ENCODE peak calls at places on chromosomes 6 and 20, in eight cellular contexts. R is A549, G is ovary, C is H9, I is OCI-LY7, K is DND-41, U is GM23248, J is mesendoderm. O is an unnamed sample.

GRCh38 chr6:81450180-81450579 is 302.3 kb downstream of the TENT5A start:
- DNase-seq in U (peak; percentile 90), I (no peak), G (no peak), K (no peak), R (no peak), J (no peak), C (no peak), O (no peak)

GRCh38 chr20:41204304-41205265 is 67.2 kb downstream of the PLCG1 start:
- DNase-seq in G (no peak), R (no peak), J (no peak), K (no peak), I (no peak), C (no peak), U (no peak), O (no peak)

GRCh38 chr20:10910535-10911239 is 236.9 kb upstream of the JAG1 start:
- DNase-seq in U (no peak), C (no peak), J (no peak), R (no peak), G (no peak), K (no peak), I (no peak), O (no peak)

GRCh38 chr20:18324596-18325089 is 36.3 kb downstream of the ZNF133 start:
- DNase-seq in U (no peak), G (no peak), J (peak; percentile 24), R (no peak), I (no peak), C (no peak), K (no peak), O (no peak)

GRCh38 chr6:39118921-39119320 is 3.9 kb upstream of the SAYSD1 start:
- DNase-seq in J (no peak), C (no peak), U (no peak), G (no peak), K (no peak), R (no peak), I (no peak), O (no peak)

GRCh38 chr20:16212790-16213189 is 360.5 kb downstream of the KIF16B start:
- DNase-seq in I (no peak), G (no peak), J (no peak), R (no peak), C (no peak), K (no peak), U (no peak), O (no peak)

GRCh38 chr20:38883081-38883980 is 42.9 kb upstream of the FAM83D start:
- DNase-seq in C (no peak), G (no peak), U (peak; percentile 27), K (no peak), R (no peak), I (peak; percentile 63), J (no peak), O (no peak)

GRCh38 chr6:168045706-168046620 is 33.0 kb downstream of the FRMD1 start:
- DNase-seq in J (no peak), R (no peak), G (no peak), I (no peak), K (no peak), U (no peak), C (no peak), O (no peak)

GRCh38 chr20:25281541-25281991 is 33.7 kb downstream of the PYGB start:
- DNase-seq in J (no peak), K (peak; percentile 60), U (no peak), C (no peak), G (peak; percentile 7), R (no peak), I (peak; percentile 97), O (no peak)

GRCh38 chr6:169069361-169069760 is 184.3 kb downstream of the THBS2 start:
- DNase-seq in R (no peak), J (no peak), C (no peak), I (no peak), K (no peak), U (no peak), G (no peak), O (no peak)

GRCh38 chr6:97240222-97240621 is 42.8 kb downstream of the MMS22L start:
- DNase-seq in R (peak; percentile 2), C (no peak), I (no peak), K (no peak), U (peak; percentile 63), J (no peak), G (no peak), O (no peak)

GRCh38 chr6:157864185-157864761 is 41.2 kb downstream of the SNX9 start:
- DNase-seq in U (no peak), I (no peak), K (no peak), G (no peak), J (no peak), R (no peak), C (no peak), O (no peak)

GRCh38 chr20:25033250-25033940 is 24.5 kb downstream of the ACSS1 start:
- DNase-seq in J (no peak), C (no peak), I (no peak), U (no peak), G (no peak), K (no peak), R (no peak), O (no peak)

GRCh38 chr6:43276180-43277082 is 21.6 kb upstream of the SLC22A7 start:
- DNase-seq in I (no peak), K (no peak), J (no peak), U (peak; percentile 27), G (no peak), C (no peak), R (no peak), O (peak; percentile 62)

GRCh38 chr6:132730560-132730959 is 16.7 kb upstream of the VNN1 start:
- DNase-seq in U (peak; percentile 85), C (no peak), R (no peak), J (no peak), G (no peak), I (no peak), K (no peak), O (no peak)

GRCh38 chr6:160973856-160974255 is 17.7 kb upstream of the MAP3K4 start:
- DNase-seq in K (no peak), J (peak; percentile 83), G (no peak), R (no peak), C (no peak), U (peak; percentile 84), I (no peak), O (no peak)

GRCh38 chr6:163427498-163428254 is 13.2 kb downstream of the QKI start:
- DNase-seq in R (no peak), J (peak; percentile 86), C (no peak), K (no peak), U (peak; percentile 80), I (peak; percentile 31), G (no peak), O (peak; percentile 53)

GRCh38 chr6:37019065-37019450 is 13.6 kb downstream of the FGD2 start:
- DNase-seq in C (no peak), J (no peak), R (no peak), I (no peak), U (no peak), K (no peak), G (no peak), O (no peak)

GRCh38 chr6:37018152-37019064 is 13.0 kb downstream of the FGD2 start:
- DNase-seq in I (peak; percentile 91), U (peak; percentile 94), K (peak; percentile 94), C (peak; percentile 93), R (peak; percentile 72), J (peak; percentile 90), G (peak; percentile 89), O (peak; percentile 87)

GRCh38 chr6:37020426-37021211 is 15.2 kb downstream of the FGD2 start:
- DNase-seq in J (peak; percentile 33), G (no peak), R (no peak), K (no peak), I (no peak), C (peak; percentile 73), U (no peak), O (no peak)

GRCh38 chr6:37022135-37022863 is 16.8 kb downstream of the FGD2 start:
- DNase-seq in K (no peak), U (no peak), I (no peak), R (no peak), J (no peak), G (no peak), C (no peak), O (no peak)

GRCh38 chr6:37021356-37022129 is 16.1 kb downstream of the FGD2 start:
- DNase-seq in U (peak; percentile 60), J (peak; percentile 82), K (peak; percentile 93), R (no peak), G (no peak), C (peak; percentile 63), I (peak; percentile 45), O (peak; percentile 95)
- H3K27ac ChIP-seq in U (no peak overlapping the region), J (no peak overlapping the region), K (peak overlapping the region; percentile 73), R (peak overlapping the region; percentile 48), G (no peak overlapping the region), C (no peak overlapping the region), I (no peak overlapping the region), O (peak overlapping the region; percentile 7)

GRCh38 chr6:21773199-21773974 is 179.8 kb downstream of the SOX4 start:
- DNase-seq in G (no peak), C (no peak), I (no peak), J (no peak), R (no peak), K (no peak), U (no peak), O (no peak)
- H3K27ac ChIP-seq in G (no peak overlapping the region), C (no peak overlapping the region), I (no peak overlapping the region), J (no peak overlapping the region), R (no peak overlapping the region), K (no peak overlapping the region), U (no peak overlapping the region), O (no peak overlapping the region)

DNA sequence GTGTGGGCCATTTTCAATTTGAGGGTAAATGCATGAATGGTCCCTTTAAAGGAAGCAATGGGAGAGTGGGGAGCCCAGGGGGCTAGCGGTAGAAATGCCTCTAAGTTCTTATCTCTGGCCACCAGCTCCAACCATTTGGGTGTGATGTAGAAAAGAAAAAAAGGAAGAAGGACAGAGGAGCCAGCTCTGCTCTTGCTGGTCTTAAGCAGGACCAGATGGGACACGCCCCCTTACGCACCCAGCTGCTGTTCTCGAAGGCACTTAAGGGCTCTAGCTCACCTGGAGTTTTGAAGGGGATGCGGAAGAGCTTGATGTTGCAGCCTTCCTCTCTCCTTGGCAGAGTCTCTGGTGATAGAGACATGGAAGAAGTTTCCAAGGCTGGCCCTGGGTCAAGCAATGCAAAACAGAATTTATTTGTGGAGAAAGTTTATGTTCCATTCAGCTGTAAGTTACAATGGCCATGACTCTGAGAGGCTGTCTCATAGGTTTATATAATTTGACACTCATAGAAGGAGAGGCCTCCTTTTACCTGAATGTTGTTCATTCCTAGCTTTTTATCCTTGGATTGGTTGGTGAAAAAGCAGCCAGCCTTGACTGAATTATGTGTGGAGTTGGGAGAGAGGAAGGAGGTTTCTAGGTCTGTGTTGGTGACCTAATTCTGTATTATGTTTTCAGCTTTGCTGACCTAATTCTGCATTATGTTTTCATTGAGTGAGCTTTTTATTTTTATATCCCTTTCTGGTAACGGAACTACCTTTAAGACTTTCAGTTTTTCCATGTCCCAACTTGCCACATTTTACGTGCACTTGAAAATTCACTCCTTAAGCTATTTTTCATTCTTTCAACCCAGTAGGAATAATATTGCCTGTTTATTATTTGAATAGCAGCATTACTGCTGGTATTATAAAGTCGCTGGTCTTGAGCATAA is 59.3 kb upstream of the RNF144B start:
- DNase-seq in C (peak; percentile 72), R (no peak), I (peak; percentile 92), G (no peak), U (no peak), J (peak; percentile 33), K (no peak), O (no peak)
- H3K27ac ChIP-seq in C (no peak overlapping the region), R (no peak overlapping the region), I (peak overlapping the region; percentile 92), G (no peak overlapping the region), U (no peak overlapping the region), J (no peak overlapping the region), K (no peak overlapping the region), O (no peak overlapping the region)

DNA sequence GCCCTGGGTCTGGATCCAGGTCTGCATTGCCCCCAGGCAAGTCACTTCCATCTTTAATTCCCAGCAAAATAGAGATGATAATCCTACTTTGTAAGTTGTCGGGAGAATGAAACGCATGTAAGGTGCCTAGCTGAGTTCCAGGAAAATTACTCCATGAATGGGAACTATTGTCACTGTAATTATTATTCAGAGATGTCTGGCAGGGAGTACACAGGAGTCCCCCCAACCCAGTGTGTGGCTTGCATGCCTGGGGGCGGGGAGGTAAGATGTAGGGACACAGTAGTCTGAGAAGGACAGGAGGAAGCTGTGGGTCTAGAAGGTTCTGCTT is 85.4 kb downstream of the CD40 start:
- DNase-seq in G (no peak), J (no peak), K (no peak), U (no peak), I (no peak), C (no peak), R (no peak), O (no peak)
- H3K27ac ChIP-seq in G (peak overlapping the region; percentile 53), J (no peak overlapping the region), K (no peak overlapping the region), U (no peak overlapping the region), I (no peak overlapping the region), C (no peak overlapping the region), R (no peak overlapping the region), O (no peak overlapping the region)